ENCODE peak calls at places on chromosomes 2 and 18, in ten cellular contexts. M, G, W, I, N, F, X, O, L and T are unnamed samples.

GRCh38 chr2:174210861-174211260 is 37.5 kb downstream of the OLA1 start:
- DNase-seq in G (no peak), W (no peak), O (no peak), F (no peak), X (no peak), M (no peak), L (no peak), I (no peak), N (no peak), T (no peak)

GRCh38 chr2:170155022-170155722 is 22.8 kb upstream of the MYO3B start:
- DNase-seq in W (no peak), L (no peak), G (no peak), X (no peak), N (no peak), F (no peak), I (peak; percentile 64), O (no peak), M (no peak), T (no peak)

GRCh38 chr2:28499298-28499697 is 3.4 kb downstream of the PLB1 start:
- DNase-seq in G (no peak), F (no peak), O (no peak), I (no peak), N (no peak), W (no peak), X (no peak), M (no peak), L (no peak), T (no peak)

GRCh38 chr2:57990118-57990725 is 56.4 kb upstream of the VRK2 start:
- DNase-seq in L (no peak), W (no peak), N (no peak), F (no peak), M (no peak), G (no peak), O (no peak), I (no peak), X (no peak), T (no peak)

GRCh38 chr2:167480986-167481309 is 592.7 kb downstream of the XIRP2 start:
- DNase-seq in I (no peak), X (no peak), W (no peak), L (no peak), G (no peak), N (no peak), F (no peak), M (no peak), O (no peak), T (no peak)

GRCh38 chr2:237097911-237098702 is 12.4 kb downstream of the COPS8 start:
- DNase-seq in G (no peak), I (peak; percentile 91), L (no peak), M (no peak), N (no peak), O (no peak), X (no peak), W (no peak), F (no peak), T (peak; percentile 47)

GRCh38 chr2:176668879-176669395 is 399.7 kb downstream of the MTX2 start:
- DNase-seq in I (no peak), F (no peak), G (no peak), L (no peak), N (no peak), W (no peak), M (no peak), X (no peak), O (no peak), T (no peak)

GRCh38 chr2:134327367-134327766 is 73.5 kb downstream of the MGAT5 start:
- DNase-seq in M (no peak), I (peak; percentile 38), G (no peak), O (no peak), F (no peak), W (no peak), L (no peak), N (no peak), X (no peak), T (no peak)

GRCh38 chr18:26621161-26622026 is 73.0 kb upstream of the KCTD1 start:
- DNase-seq in M (no peak), O (peak; percentile 33), X (no peak), F (peak; percentile 33), N (no peak), L (peak; percentile 52), I (peak; percentile 56), G (no peak), W (peak; percentile 6), T (no peak)

GRCh38 chr2:33104726-33105125 is 158.0 kb downstream of the LTBP1 start:
- DNase-seq in L (no peak), X (no peak), N (no peak), W (no peak), M (no peak), F (no peak), O (no peak), I (peak; percentile 61), G (no peak), T (no peak)

GRCh38 chr2:100262555-100263320 is 59.6 kb downstream of the LONRF2 start:
- DNase-seq in L (peak; percentile 75), I (peak; percentile 65), O (peak; percentile 69), G (peak; percentile 77), F (peak; percentile 65), X (peak; percentile 66), W (peak; percentile 28), M (peak; percentile 80), N (peak; percentile 83), T (no peak)

DNA sequence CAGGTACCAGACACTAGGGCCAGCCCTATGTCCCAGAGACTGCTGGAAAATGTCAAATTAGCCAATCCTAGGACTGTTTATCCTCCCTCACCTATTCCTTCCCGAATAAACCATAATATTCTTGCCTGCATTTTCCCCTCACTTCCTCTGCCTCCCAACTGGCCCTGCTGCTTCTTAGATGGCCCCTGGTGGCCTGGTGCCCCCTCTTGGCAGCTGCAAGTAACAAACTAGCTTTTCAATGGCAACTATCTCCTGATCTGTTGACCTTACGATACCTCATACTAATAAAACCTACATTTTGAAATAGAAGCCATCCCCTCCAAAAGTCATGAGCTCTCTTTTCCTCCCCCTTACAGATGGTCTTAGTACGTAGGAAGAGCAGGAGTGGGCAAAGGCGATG is 132.0 kb downstream of the ALPK2 start:
- DNase-seq in I (no peak), O (no peak), G (no peak), X (no peak), M (no peak), F (no peak), N (no peak), L (no peak), W (no peak), T (no peak)
- TF ChIP-seq CTCF in I (peak; percentile 11), O (peak; percentile 14), G (peak; percentile 3), X (no peak), M (no peak), F (no peak), N (no peak), L (no peak), W (no peak), T (peak; percentile 34)

GRCh38 chr18:58345064-58345463 is 283.8 kb downstream of the ALPK2 start:
- DNase-seq in W (no peak), L (no peak), N (no peak), X (no peak), I (no peak), G (no peak), F (no peak), M (no peak), O (no peak), T (no peak)
- H3K4me3 ChIP-seq in W (no peak overlapping the region), L (no peak overlapping the region), N (no peak overlapping the region), X (no peak overlapping the region), I (no peak overlapping the region), G (no peak overlapping the region), F (no peak overlapping the region), M (no peak overlapping the region), O (no peak overlapping the region), T (no peak overlapping the region)

DNA sequence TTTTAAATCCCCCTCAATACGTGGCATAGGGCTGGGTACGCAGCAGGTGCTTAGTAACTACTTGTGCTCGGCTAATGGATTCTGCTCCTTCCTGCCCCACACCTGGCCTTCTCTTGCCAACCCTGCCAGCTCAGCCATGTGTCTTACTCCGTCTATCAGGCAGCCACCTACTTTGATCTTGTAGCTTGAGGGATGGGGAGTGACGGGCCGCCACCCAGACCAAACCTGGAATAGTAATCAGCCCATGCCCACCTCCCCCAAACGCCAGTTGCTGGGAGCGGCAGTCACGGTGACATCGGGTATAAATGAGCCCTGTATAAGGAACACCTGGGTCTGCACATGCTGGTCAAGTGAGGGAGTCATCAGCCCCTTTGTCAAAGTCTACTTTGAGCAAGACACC is 106.8 kb upstream of the MCFD2 start:
- DNase-seq in G (no peak), O (no peak), N (no peak), L (no peak), F (no peak), M (no peak), W (no peak), I (no peak), X (no peak), T (no peak)
- H3K36me3 ChIP-seq in G (peaks cover 32% of the 10 kb centered on the region), O (peaks cover 45% of the 10 kb centered on the region), N (no peaks in the 10 kb centered on the region), L (peaks cover 62% of the 10 kb centered on the region), F (peaks cover 85% of the 10 kb centered on the region), M (peaks cover 5% of the 10 kb centered on the region), W (no peaks in the 10 kb centered on the region), I (no peaks in the 10 kb centered on the region), X (no peaks in the 10 kb centered on the region), T (no peaks in the 10 kb centered on the region)

GRCh38 chr2:455913-456312 is 168.0 kb upstream of the ALKAL2 start:
- DNase-seq in O (no peak), L (no peak), W (no peak), G (no peak), X (no peak), F (no peak), I (no peak), N (no peak), M (no peak), T (no peak)

GRCh38 chr2:453132-453531 is 165.2 kb upstream of the ALKAL2 start:
- DNase-seq in I (no peak), N (no peak), L (no peak), G (no peak), X (no peak), O (no peak), F (no peak), M (no peak), W (no peak), T (peak; percentile 86)

GRCh38 chr2:455046-455705 is 167.3 kb upstream of the ALKAL2 start:
- DNase-seq in M (no peak), L (no peak), I (no peak), N (no peak), G (no peak), X (no peak), O (no peak), W (no peak), F (no peak), T (no peak)

GRCh38 chr2:449246-450067 is 161.6 kb upstream of the ALKAL2 start:
- DNase-seq in F (no peak), X (no peak), W (no peak), I (no peak), L (no peak), N (no peak), O (no peak), M (no peak), G (no peak), T (no peak)

DNA sequence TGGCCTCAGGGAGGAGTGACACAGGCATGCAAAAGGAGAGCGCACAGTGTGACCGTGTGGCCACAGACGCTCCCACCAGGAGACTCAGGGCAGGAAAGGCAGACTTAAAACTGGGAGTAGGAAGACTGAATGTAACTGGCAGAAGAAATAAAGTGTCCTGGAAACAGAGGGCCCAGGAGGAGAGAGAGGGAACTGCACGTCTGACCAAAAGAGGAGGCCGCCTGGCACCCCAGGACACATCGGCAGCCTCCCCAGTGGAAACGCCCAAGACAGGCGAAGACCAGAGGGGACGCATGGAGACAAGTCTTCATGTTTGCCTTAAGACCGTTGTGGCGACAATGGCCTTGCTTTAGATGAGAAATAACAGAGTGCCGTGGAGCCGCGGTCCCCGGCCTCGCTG is 163.6 kb upstream of the ALKAL2 start:
- DNase-seq in G (no peak), O (no peak), N (no peak), X (no peak), M (no peak), W (no peak), F (no peak), I (no peak), L (no peak), T (no peak)
- TF ChIP-seq CTCF in G (no peak), O (no peak), N (no peak), X (no peak), M (no peak), W (no peak), F (no peak), I (no peak), L (no peak), T (no peak)